ENCODE peak calls at places on chromosome 7, in eight cellular contexts. One of them, this sample, is unnamed.

GRCh38 chr7:84237533-84238173 is 43.1 kb upstream of the SEMA3A start:
- DNase-seq in H1: no peak
- DNase-seq in left lung: no peak
- DNase-seq in heart right ventricle: no peak
- DNase-seq in upper lobe of right lung: no peak
- DNase-seq in IMR-90: peak; percentile 99
- DNase-seq in stomach: no peak
- DNase-seq in CD8-positive, alpha-beta T cell: no peak
- DNase-seq in this sample: no peak

GRCh38 chr7:117399820-117400422 is 27.4 kb downstream of the ASZ1 start:
- DNase-seq in H1: no peak
- DNase-seq in left lung: no peak
- DNase-seq in heart right ventricle: no peak
- DNase-seq in upper lobe of right lung: no peak
- DNase-seq in IMR-90: peak; percentile 5
- DNase-seq in stomach: no peak
- DNase-seq in CD8-positive, alpha-beta T cell: no peak
- DNase-seq in this sample: no peak

GRCh38 chr7:158976849-158977593 is 120.7 kb downstream of the DYNC2I1 start:
- DNase-seq in H1: peak; percentile 97
- DNase-seq in left lung: peak; percentile 81
- DNase-seq in heart right ventricle: peak; percentile 86
- DNase-seq in upper lobe of right lung: peak; percentile 90
- DNase-seq in IMR-90: peak; percentile 51
- DNase-seq in stomach: peak; percentile 92
- DNase-seq in CD8-positive, alpha-beta T cell: peak; percentile 86
- DNase-seq in this sample: peak; percentile 96

GRCh38 chr7:149023662-149024061 is 4.6 kb downstream of the PDIA4 start:
- DNase-seq in H1: no peak
- DNase-seq in left lung: no peak
- DNase-seq in heart right ventricle: no peak
- DNase-seq in upper lobe of right lung: no peak
- DNase-seq in IMR-90: no peak
- DNase-seq in stomach: no peak
- DNase-seq in CD8-positive, alpha-beta T cell: no peak
- DNase-seq in this sample: no peak

GRCh38 chr7:150368884-150369739 is 490 bp downstream of the REPIN1 start:
- DNase-seq in H1: peak; percentile 86
- DNase-seq in left lung: peak; percentile 75
- DNase-seq in heart right ventricle: peak; percentile 81
- DNase-seq in upper lobe of right lung: peak; percentile 84
- DNase-seq in IMR-90: peak; percentile 67
- DNase-seq in stomach: peak; percentile 63
- DNase-seq in CD8-positive, alpha-beta T cell: peak; percentile 70
- DNase-seq in this sample: peak; percentile 94

GRCh38 chr7:151692721-151693120 is 173.0 kb upstream of the RHEB start:
- DNase-seq in H1: no peak
- DNase-seq in left lung: no peak
- DNase-seq in heart right ventricle: peak; percentile 49
- DNase-seq in upper lobe of right lung: no peak
- DNase-seq in IMR-90: no peak
- DNase-seq in stomach: no peak
- DNase-seq in CD8-positive, alpha-beta T cell: no peak
- DNase-seq in this sample: peak; percentile 70

GRCh38 chr7:66845382-66846095 is 75.5 kb upstream of the TMEM248 start:
- DNase-seq in H1: peak; percentile 56
- DNase-seq in left lung: no peak
- DNase-seq in heart right ventricle: peak; percentile 13
- DNase-seq in upper lobe of right lung: no peak
- DNase-seq in IMR-90: no peak
- DNase-seq in stomach: no peak
- DNase-seq in CD8-positive, alpha-beta T cell: no peak
- DNase-seq in this sample: peak; percentile 63

GRCh38 chr7:149854611-149855367 is 16.6 kb downstream of the ZNF862 start:
- DNase-seq in H1: peak; percentile 62
- DNase-seq in left lung: peak; percentile 78
- DNase-seq in heart right ventricle: peak; percentile 64
- DNase-seq in upper lobe of right lung: peak; percentile 87
- DNase-seq in IMR-90: peak; percentile 51
- DNase-seq in stomach: peak; percentile 90
- DNase-seq in CD8-positive, alpha-beta T cell: peak; percentile 45
- DNase-seq in this sample: peak; percentile 91

GRCh38 chr7:111400088-111400487 is 162.2 kb downstream of the IMMP2L start:
- DNase-seq in H1: no peak
- DNase-seq in left lung: no peak
- DNase-seq in heart right ventricle: no peak
- DNase-seq in upper lobe of right lung: no peak
- DNase-seq in IMR-90: no peak
- DNase-seq in stomach: no peak
- DNase-seq in CD8-positive, alpha-beta T cell: no peak
- DNase-seq in this sample: no peak

GRCh38 chr7:156889089-156889488 is 3.9 kb downstream of the LMBR1 start:
- DNase-seq in H1: no peak
- DNase-seq in left lung: no peak
- DNase-seq in heart right ventricle: no peak
- DNase-seq in upper lobe of right lung: no peak
- DNase-seq in IMR-90: peak; percentile 61
- DNase-seq in stomach: no peak
- DNase-seq in CD8-positive, alpha-beta T cell: no peak
- DNase-seq in this sample: no peak

GRCh38 chr7:146655928-146656797 is 539.6 kb downstream of the CNTNAP2 start:
- DNase-seq in H1: no peak
- DNase-seq in left lung: no peak
- DNase-seq in heart right ventricle: no peak
- DNase-seq in upper lobe of right lung: no peak
- DNase-seq in IMR-90: no peak
- DNase-seq in stomach: no peak
- DNase-seq in CD8-positive, alpha-beta T cell: no peak
- DNase-seq in this sample: no peak

GRCh38 chr7:8441106-8441590 is 7.7 kb downstream of the NXPH1 start:
- DNase-seq in H1: peak; percentile 60
- DNase-seq in left lung: no peak
- DNase-seq in heart right ventricle: no peak
- DNase-seq in upper lobe of right lung: no peak
- DNase-seq in IMR-90: no peak
- DNase-seq in stomach: no peak
- DNase-seq in CD8-positive, alpha-beta T cell: no peak
- DNase-seq in this sample: peak; percentile 61
- H3K27me3 ChIP-seq in H1: peaks cover 74% of the 10 kb centered on the region
- H3K27me3 ChIP-seq in left lung: peaks cover 100% of the 10 kb centered on the region
- H3K27me3 ChIP-seq in heart right ventricle: peaks cover 98% of the 10 kb centered on the region
- H3K27me3 ChIP-seq in upper lobe of right lung: peaks cover 98% of the 10 kb centered on the region
- H3K27me3 ChIP-seq in IMR-90: peaks cover 1% of the 10 kb centered on the region
- H3K27me3 ChIP-seq in stomach: peaks cover 93% of the 10 kb centered on the region
- H3K27me3 ChIP-seq in CD8-positive, alpha-beta T cell: peaks cover 34% of the 10 kb centered on the region
- H3K27me3 ChIP-seq in this sample: peaks cover 100% of the 10 kb centered on the region

DNA sequence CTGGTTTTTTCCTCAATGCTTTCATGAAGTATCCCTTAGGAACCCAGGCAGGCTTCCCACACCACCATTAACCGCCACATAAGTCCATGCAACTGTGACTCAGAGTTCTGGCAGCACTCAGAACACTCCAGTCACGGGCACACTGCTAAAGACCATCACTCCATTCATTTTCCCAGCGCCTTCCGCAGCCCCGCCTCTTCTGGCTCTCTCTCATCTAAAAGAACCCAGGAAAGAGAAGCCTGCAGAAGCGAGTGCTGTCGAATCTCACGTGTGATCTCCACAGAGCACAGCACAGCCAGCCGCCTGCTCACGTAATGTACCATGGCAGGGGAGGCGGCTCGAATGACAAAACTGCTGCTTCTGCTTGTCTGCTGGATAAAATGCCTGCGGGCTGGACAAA is 1.9 kb downstream of the PSMG3 start:
- DNase-seq in H1: no peak
- DNase-seq in left lung: no peak
- DNase-seq in heart right ventricle: no peak
- DNase-seq in upper lobe of right lung: no peak
- DNase-seq in IMR-90: peak; percentile 95
- DNase-seq in stomach: peak; percentile 63
- DNase-seq in CD8-positive, alpha-beta T cell: peak; percentile 2
- DNase-seq in this sample: no peak
- H3K27ac ChIP-seq in H1: no peak overlapping the region
- H3K27ac ChIP-seq in left lung: no peak overlapping the region
- H3K27ac ChIP-seq in heart right ventricle: no peak overlapping the region
- H3K27ac ChIP-seq in upper lobe of right lung: no peak overlapping the region
- H3K27ac ChIP-seq in IMR-90: peak overlapping the region; percentile 68
- H3K27ac ChIP-seq in stomach: peak overlapping the region; percentile 84
- H3K27ac ChIP-seq in CD8-positive, alpha-beta T cell: no peak overlapping the region
- H3K27ac ChIP-seq in this sample: no peak overlapping the region

GRCh38 chr7:40870108-40870507 is 735.3 kb downstream of the SUGCT start:
- DNase-seq in H1: no peak
- DNase-seq in left lung: no peak
- DNase-seq in heart right ventricle: no peak
- DNase-seq in upper lobe of right lung: no peak
- DNase-seq in IMR-90: peak; percentile 12
- DNase-seq in stomach: no peak
- DNase-seq in CD8-positive, alpha-beta T cell: no peak
- DNase-seq in this sample: no peak

GRCh38 chr7:40865441-40866233 is 730.8 kb downstream of the SUGCT start:
- DNase-seq in H1: no peak
- DNase-seq in left lung: no peak
- DNase-seq in heart right ventricle: no peak
- DNase-seq in upper lobe of right lung: no peak
- DNase-seq in IMR-90: no peak
- DNase-seq in stomach: no peak
- DNase-seq in CD8-positive, alpha-beta T cell: no peak
- DNase-seq in this sample: peak; percentile 50

DNA sequence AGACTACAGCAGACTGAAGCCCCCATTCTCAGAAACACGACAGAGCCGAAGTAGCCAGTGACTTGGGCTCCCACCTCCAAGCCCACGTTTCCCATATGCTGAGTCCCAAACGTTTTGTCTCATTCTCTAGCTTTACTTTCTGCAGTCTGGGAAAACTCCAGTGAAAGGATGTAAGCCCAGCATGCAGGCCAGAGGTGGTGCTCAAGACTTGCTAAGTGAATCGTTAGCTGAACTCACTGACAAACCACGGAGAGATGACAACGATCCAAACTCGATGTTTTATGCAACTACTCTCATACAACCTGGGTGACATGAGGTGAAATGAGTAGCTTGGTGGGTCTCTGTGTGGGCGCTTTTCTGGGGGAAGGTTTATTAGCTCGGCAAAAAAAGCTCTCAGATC is 731.8 kb downstream of the SUGCT start:
- DNase-seq in H1: no peak
- DNase-seq in left lung: no peak
- DNase-seq in heart right ventricle: no peak
- DNase-seq in upper lobe of right lung: no peak
- DNase-seq in IMR-90: no peak
- DNase-seq in stomach: no peak
- DNase-seq in CD8-positive, alpha-beta T cell: no peak
- DNase-seq in this sample: peak; percentile 71
- TF ChIP-seq CTCF in H1: peak; percentile 23
- TF ChIP-seq CTCF in left lung: no peak
- TF ChIP-seq CTCF in heart right ventricle: no peak
- TF ChIP-seq CTCF in upper lobe of right lung: no peak
- TF ChIP-seq CTCF in IMR-90: no peak
- TF ChIP-seq CTCF in stomach: no peak
- TF ChIP-seq CTCF in CD8-positive, alpha-beta T cell: no peak
- TF ChIP-seq CTCF in this sample: peak; percentile 32

GRCh38 chr7:55623617-55624016 is 51.3 kb upstream of the VOPP1 start:
- DNase-seq in H1: no peak
- DNase-seq in left lung: no peak
- DNase-seq in heart right ventricle: no peak
- DNase-seq in upper lobe of right lung: no peak
- DNase-seq in IMR-90: no peak
- DNase-seq in stomach: no peak
- DNase-seq in CD8-positive, alpha-beta T cell: no peak
- DNase-seq in this sample: no peak
- H3K27me3 ChIP-seq in H1: no peaks in the 10 kb centered on the region
- H3K27me3 ChIP-seq in left lung: no peaks in the 10 kb centered on the region
- H3K27me3 ChIP-seq in heart right ventricle: peaks cover 6% of the 10 kb centered on the region
- H3K27me3 ChIP-seq in upper lobe of right lung: no peaks in the 10 kb centered on the region
- H3K27me3 ChIP-seq in IMR-90: no peaks in the 10 kb centered on the region
- H3K27me3 ChIP-seq in stomach: peaks cover 14% of the 10 kb centered on the region
- H3K27me3 ChIP-seq in CD8-positive, alpha-beta T cell: no peaks in the 10 kb centered on the region
- H3K27me3 ChIP-seq in this sample: no peaks in the 10 kb centered on the region

GRCh38 chr7:100911484-100911883 is 15.8 kb upstream of the ACHE start:
- DNase-seq in H1: no peak
- DNase-seq in left lung: no peak
- DNase-seq in heart right ventricle: no peak
- DNase-seq in upper lobe of right lung: no peak
- DNase-seq in IMR-90: no peak
- DNase-seq in stomach: no peak
- DNase-seq in CD8-positive, alpha-beta T cell: no peak
- DNase-seq in this sample: no peak
- H3K27ac ChIP-seq in H1: no peak overlapping the region
- H3K27ac ChIP-seq in left lung: no peak overlapping the region
- H3K27ac ChIP-seq in heart right ventricle: no peak overlapping the region
- H3K27ac ChIP-seq in upper lobe of right lung: no peak overlapping the region
- H3K27ac ChIP-seq in IMR-90: no peak overlapping the region
- H3K27ac ChIP-seq in stomach: no peak overlapping the region
- H3K27ac ChIP-seq in CD8-positive, alpha-beta T cell: no peak overlapping the region
- H3K27ac ChIP-seq in this sample: no peak overlapping the region